ENCODE peak calls at places on chromosome 20, in nine cellular contexts. S is iPS-NIHi11; K is left kidney; V is cerebellar cortex; W is EH; Q is RWPE1; I is NCI-H2081; U is right cardiac atrium; R is activated CD8-positive, alpha-beta memory T cell treated with anti-CD3 and anti-CD28 coated beads for 4 hours. L is an unnamed sample.

GRCh38 chr20:54062812-54063280 is 7.5 kb downstream of the BCAS1 start:
- DNase-seq in I (no peak), R (no peak), V (peak; percentile 68), K (peak; percentile 72), U (no peak), S (peak; percentile 55), W (peak; percentile 52), Q (peak; percentile 75), L (peak; percentile 3)

GRCh38 chr20:63219866-63220521 is 4.1 kb upstream of the YTHDF1 start:
- DNase-seq in V (no peak), S (no peak), K (no peak), W (no peak), U (no peak), Q (no peak), I (no peak), R (no peak), L (no peak)

GRCh38 chr20:56689852-56690485 is 60.9 kb downstream of the TFAP2C start:
- DNase-seq in R (no peak), S (no peak), I (no peak), Q (no peak), U (no peak), K (no peak), V (no peak), W (peak; percentile 78), L (no peak)

GRCh38 chr20:53786445-53787267 is 193.0 kb upstream of the ZNF217 start:
- DNase-seq in V (peak; percentile 51), W (no peak), R (no peak), I (peak; percentile 8), S (no peak), K (no peak), Q (no peak), U (no peak), L (no peak)

GRCh38 chr20:3247638-3248037 is 8.6 kb upstream of the SLC4A11 start:
- DNase-seq in I (no peak), R (no peak), V (no peak), Q (no peak), K (no peak), W (no peak), U (no peak), S (no peak), L (no peak)

GRCh38 chr20:48818481-48818987 is 9.3 kb downstream of the PREX1 start:
- DNase-seq in S (no peak), U (no peak), K (no peak), W (no peak), Q (no peak), V (no peak), R (no peak), I (no peak), L (no peak)

GRCh38 chr20:46305331-46305972 is 2.8 kb downstream of the CDH22 start:
- DNase-seq in K (no peak), R (no peak), I (no peak), S (no peak), Q (no peak), W (no peak), V (no peak), U (no peak), L (peak; percentile 59)

GRCh38 chr20:62616728-62617621 is 25.3 kb upstream of the SLCO4A1 start:
- DNase-seq in I (peak; percentile 61), S (peak; percentile 86), U (peak; percentile 88), R (peak; percentile 50), V (peak; percentile 48), Q (peak; percentile 87), W (peak; percentile 64), K (peak; percentile 89), L (peak; percentile 66)

GRCh38 chr20:12874933-12875332 is 133.8 kb upstream of the SPTLC3 start:
- DNase-seq in U (no peak), V (no peak), S (no peak), K (no peak), I (no peak), W (no peak), Q (no peak), R (no peak), L (no peak)